ENCODE peak calls at places on chromosome 4, in seven cellular contexts. C is K562, A is SK-N-SH, F is GM12878, O is H1, S is Panc1, L is HCT116. H is an unnamed sample.

GRCh38 chr4:116180056-116180690 is 905.2 kb downstream of the TRAM1L1 start:
- DNase-seq in A (peak), S (no peak), O (no peak), C (no peak), F (no peak), L (peak), H (no peak)

GRCh38 chr4:56406151-56406550 is 18.9 kb upstream of the AASDH start:
- DNase-seq in A (no peak), F (no peak), O (no peak), L (no peak), S (no peak), C (no peak), H (no peak)

GRCh38 chr4:155900402-155900801 is 3.1 kb upstream of the TDO2 start:
- DNase-seq in L (no peak), F (no peak), A (no peak), O (no peak), S (no peak), C (no peak), H (no peak)

GRCh38 chr4:48575964-48576363 is 85.9 kb downstream of the ZAR1 start:
- DNase-seq in L (no peak), C (no peak), O (no peak), S (no peak), F (no peak), A (no peak), H (no peak)

GRCh38 chr4:88811904-88812303 is 114.3 kb upstream of the NAP1L5 start:
- DNase-seq in O (no peak), L (no peak), C (no peak), F (no peak), A (no peak), S (no peak), H (no peak)

GRCh38 chr4:106369456-106370060 is 980 bp upstream of the GIMD1 start:
- DNase-seq in A (peak), O (no peak), F (peak), C (peak), S (peak), L (peak), H (peak)

GRCh38 chr4:1723131-1723801 is 1.9 kb downstream of the TACC3 start:
- DNase-seq in A (no peak), L (no peak), S (no peak), F (no peak), O (no peak), C (no peak), H (no peak)

GRCh38 chr4:76195326-76195725 is 18.3 kb downstream of the SCARB2 start:
- DNase-seq in S (no peak), F (no peak), C (no peak), A (no peak), L (no peak), O (no peak), H (no peak)

GRCh38 chr4:26452565-26453531 is 37.4 kb downstream of the CCKAR start:
- DNase-seq in F (no peak), S (no peak), C (no peak), L (no peak), O (peak), A (peak), H (no peak)

GRCh38 chr4:85928775-85929585 is 430.9 kb downstream of the MAPK10 start:
- DNase-seq in S (no peak), A (no peak), L (no peak), C (no peak), F (peak), O (no peak), H (peak)

GRCh38 chr4:85937507-85937906 is 422.3 kb downstream of the MAPK10 start:
- DNase-seq in F (no peak), C (no peak), O (no peak), S (no peak), L (no peak), A (no peak), H (no peak)

GRCh38 chr4:85929926-85930325 is 429.9 kb downstream of the MAPK10 start:
- DNase-seq in S (no peak), L (no peak), C (no peak), F (no peak), O (peak), A (no peak), H (peak)

GRCh38 chr4:85933306-85933640 is 426.6 kb downstream of the MAPK10 start:
- DNase-seq in A (no peak), S (no peak), L (no peak), O (no peak), C (no peak), F (no peak), H (no peak)

DNA sequence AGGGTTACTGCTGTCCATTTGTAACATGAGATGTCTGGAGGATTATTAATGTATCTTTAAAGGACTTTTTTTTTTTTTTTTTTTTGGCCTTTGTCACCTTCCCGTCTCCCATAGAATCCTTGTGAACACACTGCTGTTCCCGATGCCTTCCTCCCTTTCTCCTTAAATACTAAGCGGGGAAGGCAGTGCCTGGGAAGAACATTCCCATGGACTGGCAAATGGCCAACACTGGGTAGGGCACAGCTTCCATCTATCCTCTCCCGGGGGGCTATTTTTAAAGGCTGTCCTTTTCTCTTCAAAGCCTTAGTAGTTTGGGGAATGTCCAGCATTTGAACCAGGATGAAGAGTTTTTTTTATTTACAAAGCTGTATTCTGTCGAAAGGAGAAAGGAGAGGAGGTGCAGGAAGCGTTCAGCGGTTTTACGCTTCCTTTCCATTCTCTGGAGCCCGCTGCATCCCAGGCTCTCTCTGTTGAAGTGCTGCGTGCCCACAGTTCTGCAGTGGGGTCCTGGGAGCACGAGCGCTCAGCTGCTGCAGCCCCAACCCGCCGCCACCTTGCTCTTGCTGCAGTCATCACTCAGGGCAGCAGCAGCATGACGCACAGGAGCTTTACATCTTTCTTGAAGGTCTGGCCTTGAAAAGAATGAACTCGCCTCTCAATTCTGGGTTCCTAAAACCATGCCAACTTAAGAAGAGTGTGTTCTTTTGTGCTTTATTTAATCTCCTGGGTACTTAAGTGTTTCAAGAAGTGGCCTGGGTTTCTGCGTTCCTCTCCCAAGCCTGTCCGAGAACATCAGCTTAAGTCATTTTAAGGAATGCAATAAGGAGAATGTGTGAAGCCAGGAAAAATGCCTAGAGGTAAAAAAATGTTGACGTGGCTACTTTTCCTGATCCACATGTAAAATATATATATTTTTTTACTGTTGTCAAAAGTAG is 427.2 kb downstream of the MAPK10 start:
- DNase-seq in O (no peak), L (no peak), C (no peak), A (no peak), S (no peak), F (no peak), H (no peak)
- TF ChIP-seq SIN3A in O (no peak), L (no peak), C (no peak), A (no peak), S (no peak), F (no peak), H (no peak)

GRCh38 chr4:173527103-173527876 is 2.7 kb downstream of the HAND2 start:
- DNase-seq in F (no peak), S (no peak), A (no peak), L (no peak), O (peak), C (no peak), H (no peak)

GRCh38 chr4:173530326-173531062 is 465 bp upstream of the HAND2 start:
- DNase-seq in S (no peak), A (peak), F (no peak), L (no peak), O (no peak), C (no peak), H (no peak)

GRCh38 chr4:173529505-173530325 is at the start of gene HAND2:
- DNase-seq in F (no peak), S (no peak), A (peak), L (no peak), O (peak), C (peak), H (no peak)

GRCh38 chr4:173526724-173527102 is 3.3 kb downstream of the HAND2 start:
- DNase-seq in C (no peak), A (peak), S (no peak), L (no peak), F (no peak), O (no peak), H (no peak)

DNA sequence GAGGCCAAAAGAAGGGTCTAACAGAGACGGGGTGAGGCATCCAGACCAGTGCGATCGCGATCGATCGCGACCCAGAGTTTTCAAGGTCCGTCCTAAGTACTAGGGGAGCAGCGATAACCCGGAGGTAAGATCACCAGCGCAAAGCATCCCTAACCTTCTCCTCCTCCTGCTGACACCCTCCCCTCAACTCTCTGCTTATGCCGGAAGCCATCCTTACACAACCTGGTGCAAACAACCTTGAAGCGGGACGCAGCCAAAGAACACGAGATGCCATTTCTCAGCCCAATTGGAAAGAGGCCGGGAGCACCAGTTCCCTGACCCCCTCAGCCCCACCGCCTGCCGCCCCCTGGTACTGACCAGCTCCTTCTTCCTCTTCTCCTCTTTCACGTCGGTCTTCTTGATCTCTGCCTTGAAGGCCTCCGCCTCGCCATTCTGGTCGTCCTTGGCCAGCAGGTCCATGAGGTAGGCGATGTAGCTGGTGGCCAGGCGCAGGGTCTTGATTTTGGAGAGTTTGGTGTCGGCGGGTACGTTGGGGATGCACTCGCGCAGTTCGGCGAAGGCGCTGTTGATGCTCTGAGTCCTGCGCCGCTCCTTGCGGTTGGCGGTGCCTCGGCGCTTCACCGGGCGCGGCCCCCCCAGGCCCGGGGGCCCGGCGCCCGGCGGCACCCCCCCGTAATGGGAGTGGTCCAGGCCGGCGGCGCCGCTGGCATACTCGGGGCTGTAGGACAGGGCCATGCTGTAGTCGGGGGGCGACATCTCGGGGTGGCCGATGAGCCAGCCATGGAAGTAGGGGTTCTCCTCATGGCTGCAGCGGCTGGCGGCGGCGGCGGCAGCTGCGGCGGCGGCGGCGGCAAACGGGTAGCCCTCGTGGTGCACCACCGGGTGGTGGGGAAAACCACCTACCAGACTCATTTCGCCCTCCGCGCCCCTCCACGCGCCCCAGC is 1.4 kb downstream of the HAND2 start:
- DNase-seq in C (no peak), S (no peak), F (no peak), A (peak), O (peak), L (no peak), H (no peak)
- TF ChIP-seq SIN3A in C (no peak), S (no peak), F (no peak), A (no peak), O (no peak), L (no peak), H (no peak)

GRCh38 chr4:37780444-37781133 is 45.9 kb upstream of the PGM2 start:
- DNase-seq in S (no peak), F (no peak), L (no peak), O (no peak), C (no peak), A (no peak), H (peak)
- TF ChIP-seq SIN3A in S (no peak), F (no peak), L (no peak), O (no peak), C (no peak), A (no peak), H (no peak)

DNA sequence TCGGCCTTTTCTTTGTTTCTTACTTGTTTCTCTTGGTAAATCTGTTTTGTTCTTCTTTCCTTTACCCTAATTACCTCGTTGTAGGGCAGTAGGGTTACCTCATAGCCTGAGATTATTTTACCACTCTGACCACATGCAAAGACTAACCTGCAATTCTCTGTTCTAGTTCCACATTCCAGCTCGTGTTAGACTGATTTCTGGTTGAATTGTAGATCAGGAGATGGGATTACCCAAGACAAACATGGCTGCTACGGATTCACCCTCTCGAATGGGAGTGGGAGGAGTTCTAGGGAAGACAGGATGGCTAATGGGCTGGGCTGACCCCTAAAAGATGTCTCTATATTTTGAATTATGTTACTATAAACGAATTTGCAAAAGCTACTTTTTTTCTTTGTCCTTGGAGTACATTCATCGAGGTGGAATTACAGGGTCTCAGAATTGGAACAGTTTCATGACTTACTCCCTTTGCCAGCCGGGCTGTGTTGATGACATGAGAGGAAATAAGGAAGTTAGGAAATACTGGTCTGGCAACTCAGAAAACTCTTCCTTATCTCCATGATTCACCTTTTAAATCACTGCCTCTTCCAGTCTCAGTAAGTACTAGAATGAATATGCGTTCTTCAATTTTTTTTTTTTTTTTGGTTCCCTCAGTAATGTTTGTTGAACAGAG is 36.7 kb upstream of the FBXW7 start:
- DNase-seq in S (no peak), F (no peak), L (no peak), O (no peak), A (no peak), C (no peak), H (no peak)
- TF ChIP-seq SIN3A in S (no peak), F (no peak), L (no peak), O (no peak), A (no peak), C (no peak), H (no peak)